ENCODE peak calls at places on chromosomes 7 and 10, in six cellular contexts. P, F, N, C, U and H are unnamed samples.

GRCh38 chr7:128215739-128216138 is 25.3 kb upstream of the LEP start:
- DNase-seq in N (no peak), F (no peak), U (peak), C (no peak), P (no peak), H (no peak)

GRCh38 chr10:108303149-108303548 is 1138.6 kb upstream of the SORCS1 start:
- DNase-seq in P (no peak), U (no peak), N (no peak), F (no peak), C (no peak), H (no peak)

GRCh38 chr7:157436076-157436475 is 99.3 kb downstream of the DNAJB6 start:
- DNase-seq in N (no peak), C (no peak), P (no peak), F (no peak), U (peak), H (no peak)

GRCh38 chr10:97355571-97355975 is 21.0 kb upstream of the FRAT2 start:
- DNase-seq in C (no peak), U (no peak), N (no peak), F (no peak), P (peak), H (no peak)

GRCh38 chr7:129875745-129876411 is 76.9 kb downstream of the UBE2H start:
- DNase-seq in U (no peak), P (no peak), N (no peak), C (no peak), F (no peak), H (no peak)

GRCh38 chr7:130838738-130839137 is 104.7 kb upstream of the KLF14 start:
- DNase-seq in U (no peak), P (no peak), F (no peak), N (no peak), C (no peak), H (peak)

GRCh38 chr10:94315975-94316464 is 46.7 kb downstream of the NOC3L start:
- DNase-seq in N (no peak), F (no peak), C (no peak), U (no peak), P (no peak), H (no peak)

GRCh38 chr7:98728555-98728954 is 111.5 kb downstream of the NPTX2 start:
- DNase-seq in U (peak), N (no peak), F (no peak), C (no peak), P (no peak), H (no peak)

GRCh38 chr7:46391215-46391614 is 470.1 kb upstream of the IGFBP3 start:
- DNase-seq in N (no peak), P (no peak), C (no peak), F (no peak), U (no peak), H (no peak)

GRCh38 chr7:159094919-159095915 is 49.5 kb downstream of the VIPR2 start:
- DNase-seq in F (no peak), C (no peak), U (peak), P (no peak), N (no peak), H (no peak)

GRCh38 chr7:156473476-156474240 is 166.9 kb upstream of the RNF32 start:
- DNase-seq in N (no peak), P (peak), F (no peak), C (no peak), U (no peak), H (peak)

GRCh38 chr7:112226701-112227276 is 20.3 kb downstream of the ZNF277 start:
- DNase-seq in P (no peak), N (no peak), F (no peak), U (no peak), C (no peak), H (no peak)

GRCh38 chr7:140074780-140075179 is 12.0 kb upstream of the PARP12 start:
- DNase-seq in N (peak), F (no peak), C (no peak), P (no peak), U (no peak), H (no peak)

GRCh38 chr7:42967391-42967790 is 35.2 kb downstream of the MRPL32 start:
- DNase-seq in F (no peak), N (no peak), C (no peak), U (no peak), P (no peak), H (no peak)

GRCh38 chr10:132274581-132274980 is 33.2 kb downstream of the STK32C start:
- DNase-seq in U (no peak), F (no peak), C (no peak), P (no peak), N (no peak), H (no peak)

GRCh38 chr10:25308278-25308677 is 133.5 kb downstream of the GPR158 start:
- DNase-seq in U (no peak), N (no peak), C (no peak), F (no peak), P (no peak), H (no peak)

GRCh38 chr10:8043569-8044306 is 10.8 kb upstream of the GATA3 start:
- DNase-seq in U (no peak), N (no peak), C (no peak), P (peak), F (no peak), H (no peak)
- TF ChIP-seq CTCF in U (no peak), N (no peak), C (no peak), P (no peak), F (no peak), H (peak)

GRCh38 chr7:122257056-122257455 is 47.5 kb downstream of the FEZF1 start:
- DNase-seq in F (no peak), P (no peak), U (no peak), C (no peak), N (no peak), H (no peak)

GRCh38 chr7:122260336-122260735 is 44.2 kb downstream of the FEZF1 start:
- DNase-seq in N (no peak), F (no peak), P (no peak), C (no peak), U (no peak), H (no peak)

GRCh38 chr7:122256036-122256805 is 48.3 kb downstream of the FEZF1 start:
- DNase-seq in U (no peak), P (no peak), N (no peak), C (no peak), F (no peak), H (no peak)

GRCh38 chr7:122261442-122261841 is 43.1 kb downstream of the FEZF1 start:
- DNase-seq in N (no peak), C (no peak), P (no peak), U (no peak), F (no peak), H (no peak)

GRCh38 chr7:122258971-122259370 is 45.6 kb downstream of the FEZF1 start:
- DNase-seq in F (no peak), N (no peak), C (no peak), U (no peak), P (no peak), H (no peak)
- TF ChIP-seq CTCF in F (no peak), N (no peak), C (no peak), U (no peak), P (no peak), H (no peak)

DNA sequence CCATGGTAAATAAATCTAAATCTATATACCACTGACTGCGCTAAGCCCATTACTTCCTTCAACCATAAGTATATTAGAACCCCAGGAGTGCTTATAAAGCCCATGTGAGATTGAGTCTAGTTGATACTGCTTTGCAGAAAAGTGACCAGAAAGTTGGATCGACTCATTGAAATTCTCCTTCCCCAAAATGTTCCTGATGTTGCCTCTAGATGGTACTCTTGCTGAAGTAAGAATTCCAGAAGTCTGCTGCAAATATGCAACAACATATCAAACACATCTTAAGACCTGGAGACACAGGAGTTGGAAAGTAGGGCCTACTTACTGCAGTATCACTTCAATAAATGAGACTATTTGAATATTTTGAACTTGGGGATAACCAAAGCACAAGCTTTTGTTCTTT is 550.8 kb downstream of the IPMK start:
- DNase-seq in F (no peak), C (no peak), P (no peak), N (no peak), U (no peak), H (no peak)
- TF ChIP-seq CTCF in F (peak), C (no peak), P (peak), N (no peak), U (no peak), H (no peak)

GRCh38 chr10:10716972-10717371 is 300.7 kb upstream of the CELF2 start:
- DNase-seq in N (no peak), U (no peak), P (no peak), C (no peak), F (no peak), H (no peak)

DNA sequence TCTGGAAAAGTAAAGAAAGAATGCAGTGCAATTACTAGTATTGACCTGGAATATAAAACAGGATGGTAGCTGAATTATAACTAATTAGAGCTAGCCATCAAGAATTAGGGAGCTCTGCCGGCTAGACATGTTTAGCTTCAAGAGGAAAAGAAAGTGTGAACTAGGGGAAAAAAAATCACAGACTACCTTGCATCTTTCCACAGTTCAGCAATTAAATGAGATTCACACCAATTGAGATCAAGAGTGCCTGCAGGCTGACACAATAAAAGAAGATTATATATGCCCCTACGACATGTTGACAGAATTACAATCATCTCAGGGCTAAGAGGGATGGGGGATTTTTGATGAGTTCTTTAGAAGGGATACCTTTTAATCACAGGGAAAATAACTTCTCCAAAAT is 303.3 kb upstream of the CELF2 start:
- DNase-seq in U (no peak), N (no peak), P (no peak), F (no peak), C (no peak), H (no peak)
- TF ChIP-seq CTCF in U (no peak), N (no peak), P (no peak), F (no peak), C (no peak), H (no peak)

GRCh38 chr10:109831846-109832245 is 91.5 kb downstream of the XPNPEP1 start:
- DNase-seq in N (no peak), U (no peak), F (no peak), C (no peak), P (no peak), H (no peak)

GRCh38 chr10:109838592-109839244 is 84.6 kb downstream of the XPNPEP1 start:
- DNase-seq in N (no peak), P (no peak), U (no peak), F (no peak), C (no peak), H (no peak)

GRCh38 chr10:109835257-109835656 is 88.1 kb downstream of the XPNPEP1 start:
- DNase-seq in P (no peak), C (no peak), N (no peak), F (no peak), U (no peak), H (no peak)

DNA sequence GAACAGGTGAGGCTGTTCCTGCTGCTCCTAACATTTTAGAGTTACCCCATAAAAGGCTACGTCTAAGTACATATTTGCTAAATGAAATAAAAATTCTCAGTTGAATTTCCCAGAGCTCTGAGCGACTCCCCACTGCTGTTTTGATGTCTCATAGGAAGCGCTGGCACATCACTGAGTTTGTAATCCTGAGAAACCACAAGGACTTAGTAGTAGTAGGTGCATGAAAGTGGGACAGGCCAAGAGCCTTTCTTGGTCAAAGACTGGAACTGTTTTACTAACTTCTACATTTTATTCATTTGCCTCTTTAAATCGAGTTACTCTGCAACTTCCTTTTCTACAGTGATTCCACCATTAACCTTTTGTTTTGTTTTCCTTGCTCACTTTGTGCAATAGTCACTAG is 85.9 kb downstream of the XPNPEP1 start:
- DNase-seq in N (no peak), F (no peak), P (no peak), C (no peak), U (no peak), H (no peak)
- TF ChIP-seq CTCF in N (no peak), F (no peak), P (no peak), C (no peak), U (no peak), H (no peak)

GRCh38 chr7:7183833-7184463 is 1.6 kb downstream of the C1GALT1 start:
- DNase-seq in N (no peak), F (no peak), P (no peak), U (no peak), C (no peak), H (peak)
- TF ChIP-seq CTCF in N (no peak), F (no peak), P (no peak), U (no peak), C (no peak), H (no peak)

DNA sequence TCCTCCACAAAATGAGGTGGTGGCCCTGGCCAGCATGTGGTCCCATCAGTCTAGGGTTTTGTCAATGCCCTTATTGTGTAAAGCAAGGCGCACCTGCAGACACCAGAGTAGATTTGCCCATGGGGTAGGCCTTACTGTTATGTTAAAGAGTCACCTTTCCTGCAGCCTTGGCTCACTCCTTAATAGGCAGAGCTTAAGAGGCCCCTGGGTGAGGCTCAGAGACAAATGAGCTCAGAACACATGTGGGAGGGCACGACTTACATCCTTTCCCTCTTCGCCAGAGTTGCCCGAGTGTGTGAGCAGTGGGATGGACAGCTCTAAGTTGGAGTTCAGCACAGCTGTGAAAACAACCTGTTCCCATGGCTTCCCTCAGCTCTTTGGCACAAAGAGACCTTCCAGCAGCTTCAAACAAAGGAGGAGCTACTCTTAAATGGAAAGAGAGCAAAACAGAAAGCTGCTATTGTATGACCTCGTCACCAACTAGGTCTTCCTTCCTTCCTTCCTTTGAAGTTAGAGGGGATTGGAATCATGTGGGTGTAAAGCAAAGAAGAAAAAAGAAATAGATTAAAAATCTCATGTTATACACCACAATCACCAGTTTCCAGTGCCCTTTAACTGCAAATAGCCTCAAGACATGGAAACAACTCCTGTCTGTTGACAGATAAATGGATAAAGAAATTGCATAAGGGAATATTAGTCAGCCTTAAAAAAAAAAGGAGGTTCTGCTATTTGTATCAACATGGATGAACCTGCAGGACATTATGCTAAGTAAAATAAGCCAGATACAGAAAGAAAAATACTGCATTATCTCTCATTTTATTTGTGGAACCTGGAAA is 11.9 kb upstream of the XPNPEP1 start:
- DNase-seq in P (peak), F (no peak), U (no peak), C (peak), N (no peak), H (no peak)
- TF ChIP-seq CTCF in P (no peak), F (no peak), U (no peak), C (no peak), N (no peak), H (no peak)